ENCODE peak calls at places on chromosomes 1 and 21, in eight cellular contexts. A is SJSA1; W is CD8-positive, alpha-beta memory T cell; R is heart left ventricle; L is right cardiac atrium; P is psoas muscle; X is colonic mucosa; S is cardiac muscle cell. O is an unnamed sample. For H3K4me1, the result is how much of the 10 kb centered on the place peaks cover.

GRCh38 chr1:182198006-182198605 is 136.6 kb upstream of the ZNF648 start:
- DNase-seq in A (no peak), W (no peak), R (no peak), L (no peak), P (no peak), X (no peak), S (no peak), O (no peak)

GRCh38 chr1:37471345-37472231 is 2.8 kb upstream of the ZC3H12A start:
- DNase-seq in A (peak), W (peak), R (peak), L (peak), P (peak), X (peak), S (peak), O (peak)

GRCh38 chr1:177849130-177849529 is 120.7 kb downstream of the SEC16B start:
- DNase-seq in A (no peak), W (no peak), R (no peak), L (no peak), P (no peak), X (no peak), S (peak), O (no peak)

GRCh38 chr1:61742620-61743431 is 546 bp downstream of the PATJ start:
- DNase-seq in A (peak), W (peak), R (peak), L (peak), P (peak), X (peak), S (peak), O (peak)

GRCh38 chr21:21216013-21216412 is 217.8 kb downstream of the NCAM2 start:
- DNase-seq in A (no peak), W (no peak), R (no peak), L (no peak), P (no peak), X (no peak), S (no peak), O (no peak)

GRCh38 chr21:44872266-44872567 is 1.3 kb downstream of the PTTG1IP start:
- DNase-seq in A (no peak), W (no peak), R (no peak), L (no peak), P (no peak), X (no peak), S (no peak), O (no peak)

GRCh38 chr1:19353596-19353995 is 41.5 kb downstream of the SLC66A1 start:
- DNase-seq in A (no peak), W (no peak), R (no peak), L (no peak), P (no peak), X (no peak), S (no peak), O (no peak)

GRCh38 chr1:198483006-198483405 is 57.5 kb downstream of the ATP6V1G3 start:
- DNase-seq in A (no peak), W (no peak), R (no peak), L (no peak), P (no peak), X (no peak), S (no peak), O (no peak)

GRCh38 chr1:152228831-152229230 is 4.8 kb upstream of the HRNR start:
- DNase-seq in A (no peak), W (no peak), R (no peak), L (no peak), P (no peak), X (no peak), S (no peak), O (no peak)

GRCh38 chr1:98704474-98704873 is 43.0 kb downstream of the SNX7 start:
- DNase-seq in A (peak), W (no peak), R (no peak), L (no peak), P (peak), X (no peak), S (peak), O (no peak)

GRCh38 chr21:46028547-46029200 is 47.1 kb downstream of the COL6A1 start:
- DNase-seq in A (no peak), W (no peak), R (no peak), L (no peak), P (no peak), X (no peak), S (no peak), O (no peak)

GRCh38 chr1:226572325-226572726 is 23.8 kb downstream of the STUM start:
- DNase-seq in A (no peak), W (no peak), R (no peak), L (no peak), P (no peak), X (no peak), S (no peak), O (no peak)

GRCh38 chr1:51313961-51314777 is 16.2 kb downstream of the TTC39A start:
- DNase-seq in A (no peak), W (no peak), R (no peak), L (no peak), P (no peak), X (peak), S (peak), O (peak)

GRCh38 chr1:157916895-157917294 is 75.3 kb upstream of the CD5L start:
- DNase-seq in A (no peak), W (no peak), R (no peak), L (no peak), P (no peak), X (no peak), S (no peak), O (no peak)
- H3K4me3 ChIP-seq in A (no peak), W (no peak), R (no peak), L (no peak), P (no peak), X (no peak), S (no peak), O (no peak)

GRCh38 chr1:33171993-33172813 is 9.6 kb downstream of the TRIM62 start:
- DNase-seq in A (no peak), W (no peak), R (no peak), L (no peak), P (no peak), X (no peak), S (no peak), O (no peak)

GRCh38 chr1:33167650-33168447 is 14.0 kb downstream of the TRIM62 start:
- DNase-seq in A (no peak), W (no peak), R (no peak), L (no peak), P (no peak), X (no peak), S (no peak), O (no peak)

GRCh38 chr1:33170351-33171274 is 11.2 kb downstream of the TRIM62 start:
- DNase-seq in A (no peak), W (no peak), R (peak), L (peak), P (peak), X (no peak), S (peak), O (no peak)

GRCh38 chr1:33168556-33169289 is 13.1 kb downstream of the TRIM62 start:
- DNase-seq in A (no peak), W (no peak), R (no peak), L (no peak), P (no peak), X (no peak), S (no peak), O (no peak)

GRCh38 chr1:33169290-33170055 is 12.4 kb downstream of the TRIM62 start:
- DNase-seq in A (no peak), W (no peak), R (no peak), L (no peak), P (no peak), X (no peak), S (peak), O (no peak)
- H3K27ac ChIP-seq in A (no peak), W (no peak), R (no peak), L (no peak), P (no peak), X (no peak), S (no peak), O (no peak)

DNA sequence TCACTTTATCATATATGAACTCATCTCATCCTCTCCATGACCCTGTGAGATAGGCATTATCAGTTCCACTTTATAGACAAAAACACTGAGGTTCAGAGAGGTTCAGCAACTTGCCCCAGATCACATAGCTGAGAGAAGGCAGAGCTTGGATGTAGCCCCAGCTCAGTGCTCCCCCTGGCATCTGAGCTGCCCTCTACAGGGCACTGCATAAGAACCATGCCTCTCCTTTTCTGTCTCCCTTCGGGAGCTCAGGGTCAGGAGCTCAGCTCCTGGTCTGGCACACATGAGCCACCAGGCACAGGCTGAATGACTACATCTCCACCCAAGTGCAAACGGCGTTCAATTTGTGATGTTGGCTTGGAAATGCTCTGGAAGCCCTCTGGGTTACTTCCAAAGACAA is 16.9 kb downstream of the RAB7B start:
- DNase-seq in A (no peak), W (no peak), R (no peak), L (no peak), P (no peak), X (no peak), S (no peak), O (no peak)
- H3K4me1 ChIP-seq in A (under half), W (under half), R (under half), L (under half), P (under half), X (under half), S (under half), O (under half)

DNA sequence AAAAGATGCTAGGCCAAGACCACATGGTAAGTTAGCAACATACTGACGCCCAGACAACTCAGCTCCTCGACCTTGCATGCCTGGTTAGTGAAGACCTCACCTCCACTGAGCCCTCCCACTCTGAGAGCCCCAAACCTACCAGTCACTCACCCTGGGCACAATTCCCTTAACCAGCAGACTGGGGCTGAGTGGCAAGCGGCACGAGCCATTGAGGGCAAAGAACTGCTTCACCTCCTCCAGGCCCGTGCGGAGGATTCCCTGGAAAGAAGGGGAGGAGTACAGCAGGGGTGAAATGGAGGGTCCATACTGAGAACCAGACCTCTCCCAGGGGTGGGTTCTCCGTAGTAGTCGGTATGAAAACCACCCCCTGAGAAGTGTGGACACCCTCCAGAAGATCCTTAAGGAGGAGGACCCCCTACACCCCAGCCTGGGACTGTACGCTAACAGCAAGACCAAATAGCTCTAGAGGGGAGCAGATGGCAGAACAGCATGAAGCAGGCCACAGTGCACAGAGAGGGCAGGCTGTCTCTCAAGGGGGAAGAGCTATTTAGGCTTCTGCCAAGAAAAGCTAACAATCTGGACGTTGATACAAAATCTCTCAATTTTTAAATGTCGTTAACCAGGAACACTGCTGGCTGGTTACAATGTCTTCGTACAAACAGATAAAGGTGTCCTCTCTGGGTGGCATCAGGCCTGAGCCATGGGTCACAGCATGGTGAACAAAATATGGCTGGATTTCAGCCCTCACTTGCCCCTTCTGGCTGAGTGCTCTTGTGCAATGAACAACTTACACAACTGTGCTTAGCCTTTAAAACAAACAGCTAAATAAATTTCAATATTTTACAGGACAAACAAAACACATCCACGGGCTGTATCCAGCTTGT is 31.0 kb upstream of the PPP1R15B start:
- DNase-seq in A (no peak), W (no peak), R (no peak), L (no peak), P (peak), X (no peak), S (peak), O (no peak)
- H3K4me3 ChIP-seq in A (no peak), W (no peak), R (no peak), L (no peak), P (no peak), X (no peak), S (no peak), O (no peak)

GRCh38 chr1:15753776-15754175 is 4.8 kb upstream of the FBLIM1 start:
- DNase-seq in A (no peak), W (no peak), R (no peak), L (no peak), P (no peak), X (no peak), S (no peak), O (no peak)
- H3K27ac ChIP-seq in A (no peak), W (no peak), R (no peak), L (no peak), P (no peak), X (no peak), S (no peak), O (no peak)

DNA sequence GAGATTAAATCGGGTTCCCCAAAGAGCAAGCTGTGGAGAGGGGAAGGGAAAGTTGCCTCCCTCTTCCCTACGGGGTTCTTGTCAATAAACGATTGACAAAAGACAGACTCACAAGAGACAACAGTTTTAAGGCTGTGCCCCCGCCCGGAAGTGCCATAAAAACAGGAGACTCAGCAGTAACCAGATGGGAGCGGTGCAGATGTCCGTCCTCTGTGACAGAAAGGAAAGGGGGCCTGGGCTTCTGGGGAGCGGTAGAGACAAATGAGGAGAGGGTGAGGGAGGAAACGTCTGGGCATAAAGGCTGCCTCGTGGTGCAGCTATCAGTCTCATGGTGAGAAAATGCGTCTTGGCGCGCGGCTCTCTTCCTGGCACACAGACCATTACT is 5.9 kb downstream of the TP73 start:
- DNase-seq in A (no peak), W (no peak), R (no peak), L (peak), P (no peak), X (no peak), S (no peak), O (no peak)
- H3K4me1 ChIP-seq in A (under half), W (under half), R (under half), L (under half), P (under half), X (under half), S (under half), O (under half)

GRCh38 chr21:42311160-42311559 is 4.0 kb downstream of the TFF3 start:
- DNase-seq in A (peak), W (no peak), R (no peak), L (no peak), P (no peak), X (no peak), S (no peak), O (no peak)
- H3K4me3 ChIP-seq in A (no peak), W (no peak), R (no peak), L (no peak), P (no peak), X (no peak), S (no peak), O (no peak)

GRCh38 chr1:45490121-45490622 is 791 bp downstream of the TESK2 start:
- DNase-seq in A (no peak), W (no peak), R (no peak), L (no peak), P (no peak), X (peak), S (peak), O (no peak)
- H3K27ac ChIP-seq in A (no peak), W (peak), R (peak), L (no peak), P (peak), X (peak), S (peak), O (peak)

GRCh38 chr1:21916447-21917240 is 20.5 kb downstream of the HSPG2 start:
- DNase-seq in A (no peak), W (no peak), R (no peak), L (peak), P (no peak), X (no peak), S (no peak), O (no peak)

GRCh38 chr1:21921100-21921875 is 15.8 kb downstream of the HSPG2 start:
- DNase-seq in A (no peak), W (no peak), R (peak), L (no peak), P (no peak), X (no peak), S (no peak), O (no peak)

GRCh38 chr1:21914880-21915640 is 22.1 kb downstream of the HSPG2 start:
- DNase-seq in A (no peak), W (no peak), R (peak), L (peak), P (no peak), X (no peak), S (no peak), O (peak)

GRCh38 chr1:21922103-21923014 is 14.8 kb downstream of the HSPG2 start:
- DNase-seq in A (no peak), W (no peak), R (no peak), L (no peak), P (no peak), X (no peak), S (no peak), O (no peak)

GRCh38 chr1:21919520-21919919 is 17.6 kb downstream of the HSPG2 start:
- DNase-seq in A (peak), W (no peak), R (no peak), L (peak), P (no peak), X (no peak), S (peak), O (no peak)
- H3K4me1 ChIP-seq in A (half or more), W (under half), R (half or more), L (under half), P (half or more), X (under half), S (half or more), O (half or more)

GRCh38 chr1:221709854-221710253 is 32.0 kb downstream of the DUSP10 start:
- DNase-seq in A (no peak), W (no peak), R (no peak), L (no peak), P (no peak), X (no peak), S (no peak), O (no peak)
- H3K4me3 ChIP-seq in A (no peak), W (no peak), R (no peak), L (no peak), P (no peak), X (no peak), S (no peak), O (no peak)

O was measured in lower lobe of right lung.